ENCODE peak calls at places on chromosomes 4 and X, in seven cellular contexts. O is spleen, E is neural progenitor cell, K is right lobe of liver, R is H9, U is IMR-90, T is suprapubic skin. H is an unnamed sample. For H3K4me1, the result is how much of the 10 kb centered on the place peaks cover.

GRCh38 chrX:154734101-154734781 is 16.6 kb downstream of the GAB3 start:
- DNase-seq in O (peak), E (no peak), K (no peak), R (no peak), U (peak), T (no peak), H (no peak)

GRCh38 chr4:144709159-144709558 is 63.2 kb downstream of the HHIP start:
- DNase-seq in O (no peak), E (peak), K (no peak), R (no peak), U (peak), T (no peak), H (no peak)

GRCh38 chr4:88414755-88415154 is 36.1 kb downstream of the HERC6 start:
- DNase-seq in O (no peak), E (no peak), K (no peak), R (no peak), U (no peak), T (no peak), H (no peak)

GRCh38 chrX:74924449-74925209 is 623 bp downstream of the NEXMIF start:
- DNase-seq in O (peak), E (peak), K (peak), R (peak), U (no peak), T (peak), H (peak)

GRCh38 chr4:22500831-22501714 is 14.8 kb downstream of the ADGRA3 start:
- DNase-seq in O (no peak), E (no peak), K (no peak), R (no peak), U (peak), T (no peak), H (peak)

GRCh38 chr4:41866799-41867677 is 68.2 kb upstream of the TMEM33 start:
- DNase-seq in O (peak), E (peak), K (no peak), R (peak), U (no peak), T (no peak), H (no peak)

GRCh38 chrX:39957816-39958561 is 139.8 kb downstream of the BCOR start:
- DNase-seq in O (no peak), E (no peak), K (no peak), R (no peak), U (peak), T (no peak), H (no peak)

GRCh38 chrX:153972368-153973126 is at the start of gene TMEM187:
- DNase-seq in O (peak), E (peak), K (peak), R (peak), U (peak), T (peak), H (peak)

GRCh38 chrX:30951003-30951402 is 61.9 kb upstream of the TAB3 start:
- DNase-seq in O (no peak), E (no peak), K (no peak), R (no peak), U (no peak), T (no peak), H (no peak)

GRCh38 chr4:65943076-65943475 is 272.8 kb upstream of the EPHA5 start:
- DNase-seq in O (no peak), E (peak), K (no peak), R (peak), U (no peak), T (no peak), H (no peak)

GRCh38 chrX:28498658-28499057 is 88.6 kb upstream of the IL1RAPL1 start:
- DNase-seq in O (no peak), E (peak), K (no peak), R (peak), U (peak), T (no peak), H (no peak)

GRCh38 chrX:148535639-148536038 is 35.2 kb downstream of the AFF2 start:
- DNase-seq in O (no peak), E (no peak), K (no peak), R (no peak), U (no peak), T (no peak), H (no peak)

GRCh38 chr4:89836897-89837384 is at the start of gene SNCA:
- DNase-seq in O (peak), E (peak), K (peak), R (peak), U (peak), T (peak), H (peak)

GRCh38 chr4:151403656-151404055 is 5.3 kb upstream of the FHIP1A start:
- DNase-seq in O (no peak), E (no peak), K (no peak), R (no peak), U (no peak), T (no peak), H (no peak)

GRCh38 chr4:121900132-121900983 is 30.1 kb upstream of the BBS7 start:
- DNase-seq in O (no peak), E (peak), K (no peak), R (peak), U (peak), T (no peak), H (no peak)

GRCh38 chr4:111633663-111634266 is 511.5 kb upstream of the FAM241A start:
- DNase-seq in O (no peak), E (no peak), K (no peak), R (no peak), U (no peak), T (no peak), H (no peak)

GRCh38 chr4:69730002-69730401 is 30.4 kb downstream of the SULT1B1 start:
- DNase-seq in O (no peak), E (no peak), K (no peak), R (no peak), U (no peak), T (no peak), H (no peak)

GRCh38 chrX:37976153-37976552 is 30.2 kb upstream of the SYTL5 start:
- DNase-seq in O (no peak), E (no peak), K (no peak), R (no peak), U (peak), T (no peak), H (no peak)

GRCh38 chr4:107519057-107519456 is 201.0 kb downstream of the PAPSS1 start:
- DNase-seq in O (no peak), E (peak), K (no peak), R (no peak), U (peak), T (no peak), H (peak)

GRCh38 chr4:5544762-5545161 is 163.6 kb downstream of the EVC2 start:
- DNase-seq in O (no peak), E (no peak), K (no peak), R (no peak), U (no peak), T (no peak), H (no peak)

GRCh38 chrX:38099688-38100087 is 93.3 kb downstream of the SYTL5 start:
- DNase-seq in O (no peak), E (no peak), K (no peak), R (no peak), U (no peak), T (no peak), H (no peak)

GRCh38 chrX:75784689-75785491 is at the start of gene MAGEE2:
- DNase-seq in O (peak), E (no peak), K (no peak), R (no peak), U (no peak), T (no peak), H (no peak)

GRCh38 chrX:109966246-109966645 is 36.7 kb upstream of the TMEM164 start:
- DNase-seq in O (no peak), E (no peak), K (no peak), R (no peak), U (no peak), T (no peak), H (no peak)

GRCh38 chr4:61201562-61202099 is 1.5 kb downstream of the ADGRL3 start:
- DNase-seq in O (no peak), E (peak), K (no peak), R (no peak), U (no peak), T (no peak), H (no peak)

GRCh38 chrX:136752796-136753195 is 27.9 kb downstream of the ARHGEF6 start:
- DNase-seq in O (no peak), E (no peak), K (no peak), R (no peak), U (peak), T (no peak), H (no peak)

GRCh38 chr4:156788782-156789181 is 182.8 kb downstream of the PDGFC start:
- DNase-seq in O (no peak), E (no peak), K (no peak), R (no peak), U (no peak), T (no peak), H (no peak)

GRCh38 chr4:41142946-41143720 is 71.2 kb downstream of the APBB2 start:
- DNase-seq in O (no peak), E (no peak), K (peak), R (no peak), U (peak), T (no peak), H (peak)

GRCh38 chr4:174394915-174395314 is 111.2 kb downstream of the CEP44 start:
- DNase-seq in O (no peak), E (no peak), K (no peak), R (no peak), U (peak), T (no peak), H (no peak)

GRCh38 chrX:53584891-53585290 is 101.6 kb downstream of the HUWE1 start:
- DNase-seq in O (no peak), E (no peak), K (no peak), R (no peak), U (no peak), T (no peak), H (no peak)

GRCh38 chr4:20662851-20663250 is 37.4 kb upstream of the PACRGL start:
- DNase-seq in O (no peak), E (no peak), K (no peak), R (no peak), U (peak), T (no peak), H (no peak)

GRCh38 chr4:76199664-76200211 is 13.9 kb downstream of the SCARB2 start:
- DNase-seq in O (peak), E (no peak), K (no peak), R (peak), U (peak), T (no peak), H (peak)
- H3K4me1 ChIP-seq in O (under half), E (under half), K (under half), R (under half), U (under half), T (half or more), H (half or more)

GRCh38 chr4:76683154-76683553 is 214.8 kb downstream of the SOWAHB start:
- DNase-seq in O (no peak), E (no peak), K (no peak), R (no peak), U (no peak), T (no peak), H (no peak)

GRCh38 chr4:76679691-76680090 is 218.3 kb downstream of the SOWAHB start:
- DNase-seq in O (no peak), E (no peak), K (no peak), R (no peak), U (no peak), T (no peak), H (no peak)

GRCh38 chr4:76680934-76681333 is 217.0 kb downstream of the SOWAHB start:
- DNase-seq in O (no peak), E (no peak), K (no peak), R (no peak), U (no peak), T (no peak), H (no peak)

GRCh38 chr4:76677571-76678326 is 220.2 kb downstream of the SOWAHB start:
- DNase-seq in O (no peak), E (no peak), K (no peak), R (no peak), U (no peak), T (no peak), H (no peak)

DNA sequence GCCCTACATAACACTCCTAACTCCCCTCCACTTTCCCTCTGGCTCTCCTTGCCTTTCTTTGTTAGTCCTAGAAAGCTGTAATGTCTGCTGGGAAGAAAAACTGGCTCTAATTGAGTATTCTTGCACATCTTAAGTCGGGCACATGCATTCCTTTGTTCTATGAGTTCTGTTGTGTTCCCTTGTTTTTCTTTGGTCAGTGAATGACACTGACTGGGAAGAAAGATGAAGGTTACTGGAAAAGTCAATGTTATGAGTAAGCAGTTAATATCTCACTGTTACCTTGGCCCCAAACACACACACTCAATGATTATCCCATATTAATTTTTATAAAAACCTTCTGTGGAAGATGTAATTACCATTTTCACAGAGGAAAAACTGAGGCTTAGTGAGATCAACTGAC is 215.9 kb downstream of the SOWAHB start:
- DNase-seq in O (no peak), E (no peak), K (no peak), R (no peak), U (no peak), T (no peak), H (no peak)
- H3K4me1 ChIP-seq in O (under half), E (under half), K (under half), R (under half), U (under half), T (under half), H (under half)

DNA sequence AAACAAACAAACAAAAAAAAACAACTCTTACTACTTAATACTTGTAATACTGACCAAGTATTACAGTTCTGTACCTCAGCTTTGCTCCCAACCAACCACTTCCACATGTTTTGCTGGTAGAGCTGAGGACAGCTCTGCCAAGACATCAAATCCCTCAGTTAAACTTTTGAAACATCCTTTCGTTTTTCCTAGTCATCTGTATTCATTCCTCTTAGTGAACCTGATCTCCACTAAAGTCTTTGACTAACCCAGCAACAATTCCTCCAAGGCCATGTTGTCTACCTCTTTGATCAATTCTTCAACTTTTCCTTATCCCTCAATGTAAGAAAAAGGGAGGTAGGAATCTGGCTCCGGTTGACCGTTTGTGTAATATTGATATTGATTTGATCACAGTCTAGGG is 247.5 kb downstream of the ARHGAP24 start:
- DNase-seq in O (no peak), E (no peak), K (no peak), R (no peak), U (no peak), T (no peak), H (no peak)
- H3K4me1 ChIP-seq in O (under half), E (under half), K (under half), R (under half), U (under half), T (under half), H (under half)

GRCh38 chr4:2300431-2300861 is 38.5 kb upstream of the MXD4 start:
- DNase-seq in O (peak), E (no peak), K (no peak), R (no peak), U (no peak), T (peak), H (no peak)

GRCh38 chr4:2299794-2300193 is 37.9 kb upstream of the MXD4 start:
- DNase-seq in O (peak), E (no peak), K (no peak), R (no peak), U (no peak), T (no peak), H (no peak)

GRCh38 chr4:2296621-2297601 is 35.0 kb upstream of the MXD4 start:
- DNase-seq in O (peak), E (no peak), K (no peak), R (peak), U (no peak), T (peak), H (no peak)

GRCh38 chr4:2297606-2298517 is 36.0 kb upstream of the MXD4 start:
- DNase-seq in O (peak), E (no peak), K (no peak), R (no peak), U (no peak), T (peak), H (no peak)

GRCh38 chr4:2298548-2298991 is 36.7 kb upstream of the MXD4 start:
- DNase-seq in O (peak), E (no peak), K (no peak), R (no peak), U (no peak), T (peak), H (no peak)
- H3K4me1 ChIP-seq in O (under half), E (under half), K (under half), R (under half), U (under half), T (under half), H (under half)

GRCh38 chr4:86939123-86939522 is 4.3 kb downstream of the AFF1 start:
- DNase-seq in O (no peak), E (no peak), K (no peak), R (no peak), U (no peak), T (no peak), H (no peak)

GRCh38 chr4:86942185-86942666 is 7.4 kb downstream of the AFF1 start:
- DNase-seq in O (no peak), E (no peak), K (no peak), R (no peak), U (peak), T (no peak), H (no peak)

GRCh38 chr4:86939737-86940141 is 4.9 kb downstream of the AFF1 start:
- DNase-seq in O (no peak), E (no peak), K (no peak), R (no peak), U (no peak), T (no peak), H (no peak)

GRCh38 chr4:86940176-86940575 is 5.4 kb downstream of the AFF1 start:
- DNase-seq in O (no peak), E (no peak), K (no peak), R (no peak), U (peak), T (no peak), H (no peak)

GRCh38 chr4:86940920-86941460 is 6.2 kb downstream of the AFF1 start:
- DNase-seq in O (no peak), E (no peak), K (no peak), R (no peak), U (no peak), T (no peak), H (no peak)
- H3K4me1 ChIP-seq in O (under half), E (under half), K (under half), R (under half), U (under half), T (half or more), H (half or more)

DNA sequence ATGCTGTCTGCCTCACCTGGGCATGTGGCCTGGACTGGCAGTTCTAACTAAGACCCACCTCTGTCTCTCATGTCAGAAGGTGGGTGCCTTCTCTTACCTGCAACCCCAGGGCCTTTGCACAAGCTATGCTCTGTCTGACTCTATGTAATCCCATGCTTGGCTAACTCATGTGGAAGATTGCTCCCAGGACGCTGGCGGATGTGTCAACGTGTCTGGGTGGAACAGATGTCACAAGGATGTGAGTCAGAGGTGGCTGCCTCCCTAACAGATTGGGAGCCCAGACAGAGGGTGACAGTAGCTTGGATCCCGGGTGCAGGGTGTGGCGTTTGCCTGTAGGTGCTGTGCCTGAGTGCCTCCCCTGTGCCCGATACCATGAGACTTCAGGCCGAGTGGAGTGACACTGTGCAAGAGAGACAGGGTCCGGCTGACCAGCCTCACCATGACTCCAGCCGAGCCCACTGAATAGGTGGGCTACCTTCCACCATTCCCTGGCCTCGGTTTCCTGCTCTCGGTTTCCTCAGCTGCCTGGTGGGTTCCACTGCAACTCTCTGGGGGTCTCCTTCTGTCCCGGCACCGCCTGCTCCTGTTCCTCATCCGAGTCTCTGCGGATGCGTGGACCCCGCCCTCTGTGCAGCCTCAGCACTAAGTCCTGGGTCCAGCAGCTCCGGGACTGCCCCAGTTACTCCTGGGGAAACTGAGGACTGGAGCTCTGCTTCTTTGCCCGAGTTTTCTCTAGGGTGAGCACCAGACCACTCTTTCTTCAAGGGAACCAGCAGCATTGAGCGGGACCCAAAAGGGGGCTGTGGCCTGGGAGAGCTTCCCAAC is 11.0 kb downstream of the SH3BP2 start:
- DNase-seq in O (peak), E (no peak), K (peak), R (no peak), U (no peak), T (peak), H (peak)
- H3K4me1 ChIP-seq in O (half or more), E (under half), K (under half), R (under half), U (under half), T (half or more), H (half or more)

GRCh38 chr4:155573126-155573525 is 93.5 kb upstream of the GUCY1A1 start:
- DNase-seq in O (no peak), E (no peak), K (no peak), R (no peak), U (no peak), T (no peak), H (no peak)
- H3K4me1 ChIP-seq in O (under half), E (under half), K (under half), R (under half), U (under half), T (under half), H (under half)

DNA sequence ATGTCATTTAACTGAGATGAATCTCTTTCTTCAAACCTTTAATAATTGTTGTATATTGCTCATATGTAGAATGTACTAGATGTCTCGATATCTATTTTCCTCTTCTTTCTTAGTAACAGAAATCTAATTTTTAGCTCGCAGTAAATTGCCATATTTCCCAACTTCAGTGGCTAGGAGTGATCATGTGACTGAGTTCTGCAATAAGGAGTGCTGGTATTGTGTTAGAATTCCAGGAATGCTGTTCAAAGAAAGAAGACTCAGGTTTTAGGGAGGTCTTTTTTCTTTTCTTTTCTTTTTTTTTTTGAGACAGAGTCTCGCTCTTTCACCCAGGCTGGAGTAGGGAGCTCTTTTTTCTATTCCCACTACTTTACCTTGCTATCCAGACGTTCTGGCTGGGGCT is 81.7 kb downstream of the SLC10A7 start:
- DNase-seq in O (no peak), E (peak), K (no peak), R (no peak), U (no peak), T (no peak), H (no peak)
- H3K4me1 ChIP-seq in O (under half), E (under half), K (under half), R (under half), U (under half), T (under half), H (under half)

DNA sequence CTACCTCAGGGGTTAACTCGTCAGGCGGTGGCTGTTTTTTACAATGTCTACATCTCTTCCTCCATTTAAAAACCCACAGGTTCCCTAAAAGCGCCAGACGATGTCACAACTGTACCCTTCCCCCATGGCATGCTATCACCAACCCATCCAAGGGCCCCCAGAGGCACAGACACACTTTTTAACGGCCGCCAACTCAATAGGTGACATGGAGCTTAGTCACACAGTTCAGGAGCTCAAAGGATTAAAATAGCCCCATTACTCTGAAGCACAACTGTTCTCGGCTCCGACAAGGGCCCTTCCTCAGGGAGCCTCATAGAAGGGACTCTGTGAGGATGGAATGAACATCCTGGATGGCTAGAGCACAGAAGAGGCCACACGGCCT is 12.4 kb downstream of the SH3KBP1 start:
- DNase-seq in O (no peak), E (no peak), K (no peak), R (no peak), U (peak), T (no peak), H (no peak)
- H3K4me1 ChIP-seq in O (under half), E (under half), K (under half), R (under half), U (under half), T (under half), H (under half)

GRCh38 chrX:50860518-50860917 is 46.5 kb upstream of the SHROOM4 start:
- DNase-seq in O (no peak), E (no peak), K (no peak), R (no peak), U (no peak), T (no peak), H (no peak)
- H3K4me1 ChIP-seq in O (under half), E (under half), K (under half), R (under half), U (under half), T (under half), H (under half)